ENCODE peak calls at places on chromosomes 11 and 22, in five cellular contexts. H is left ventricle myocardium inferior, I is mammary epithelial cell, J is neural crest cell, U is RWPE1. K is an unnamed sample.

GRCh38 chr22:29456211-29456671 is 17.9 kb downstream of the RFPL1 start:
- DNase-seq in U (no peak), I (no peak), H (no peak), J (no peak), K (no peak)

GRCh38 chr11:124961972-124962609 is 8.1 kb downstream of the CCDC15 start:
- DNase-seq in U (peak), I (peak), H (no peak), J (no peak), K (no peak)

GRCh38 chr11:35566161-35566560 is 40.7 kb upstream of the PAMR1 start:
- DNase-seq in U (no peak), J (no peak), H (no peak), I (no peak), K (no peak)

GRCh38 chr11:296206-296975 is 2.9 kb downstream of the IFITM5 start:
- DNase-seq in H (peak), I (no peak), U (no peak), J (no peak), K (no peak)

GRCh38 chr11:115659061-115659963 is 155.1 kb upstream of the CADM1 start:
- DNase-seq in U (no peak), H (peak), J (no peak), I (peak), K (no peak)

GRCh38 chr11:75246006-75246672 is 5.6 kb downstream of the TPBGL start:
- DNase-seq in I (no peak), J (no peak), H (no peak), U (no peak), K (no peak)

GRCh38 chr11:88357323-88358039 is 19.9 kb upstream of the CTSC start:
- DNase-seq in J (no peak), U (no peak), I (no peak), H (no peak), K (no peak)

GRCh38 chr22:46078241-46079092 is 71.9 kb upstream of the PPARA start:
- DNase-seq in J (no peak), I (peak), H (peak), U (peak), K (peak)

GRCh38 chr11:76706667-76707066 is 36.1 kb upstream of the LRRC32 start:
- DNase-seq in H (no peak), J (no peak), U (peak), I (peak), K (no peak)

GRCh38 chr11:122743949-122744876 is 88.7 kb downstream of the UBASH3B start:
- DNase-seq in H (no peak), U (no peak), J (no peak), I (no peak), K (no peak)

GRCh38 chr11:125088576-125089455 is 22.6 kb downstream of the TMEM218 start:
- DNase-seq in I (no peak), J (no peak), U (no peak), H (no peak), K (no peak)

GRCh38 chr11:116777056-116777455 is 4.3 kb upstream of the BUD13 start:
- DNase-seq in J (no peak), U (no peak), H (no peak), I (no peak), K (no peak)

GRCh38 chr22:46667245-46667623 is 47.0 kb downstream of the GRAMD4 start:
- DNase-seq in J (no peak), I (no peak), H (no peak), U (no peak), K (no peak)

GRCh38 chr11:100208207-100208606 is 478.9 kb upstream of the ARHGAP42 start:
- DNase-seq in I (peak), H (no peak), U (peak), J (no peak), K (no peak)

GRCh38 chr11:72723508-72723907 is 28.7 kb downstream of the ARAP1 start:
- DNase-seq in H (no peak), J (no peak), U (no peak), I (no peak), K (no peak)

GRCh38 chr22:31870890-31871289 is 73.4 kb upstream of the YWHAH start:
- DNase-seq in H (no peak), U (peak), J (no peak), I (peak), K (no peak)

GRCh38 chr22:27212617-27213177 is 555.3 kb downstream of the MIAT start:
- DNase-seq in H (peak), I (no peak), J (no peak), U (no peak), K (peak)

GRCh38 chr11:101346591-101346990 is 217.0 kb upstream of the PGR start:
- DNase-seq in J (no peak), U (no peak), H (no peak), I (peak), K (no peak)

GRCh38 chr11:96322775-96323642 is 20.0 kb downstream of the MAML2 start:
- DNase-seq in H (no peak), U (no peak), J (no peak), I (no peak), K (no peak)

GRCh38 chr11:84518601-84519183 is 1108.5 kb downstream of the DLG2 start:
- DNase-seq in U (no peak), J (no peak), H (no peak), I (no peak), K (no peak)

GRCh38 chr11:33682446-33682845 is 18.2 kb downstream of the C11orf91 start:
- DNase-seq in H (no peak), J (no peak), U (no peak), I (peak), K (no peak)

GRCh38 chr11:65618763-65619162 is 3.2 kb downstream of the PCNX3 start:
- DNase-seq in I (no peak), J (no peak), H (no peak), U (no peak), K (no peak)

GRCh38 chr11:9765320-9766101 is 101.6 kb downstream of the SWAP70 start:
- DNase-seq in J (no peak), I (no peak), H (peak), U (no peak), K (peak)

GRCh38 chr11:12053606-12054361 is 45.4 kb upstream of the DKK3 start:
- DNase-seq in J (no peak), I (no peak), H (no peak), U (no peak), K (no peak)

GRCh38 chr11:116598556-116598955 is 174.2 kb downstream of the BUD13 start:
- DNase-seq in H (no peak), I (no peak), J (no peak), U (no peak), K (no peak)

GRCh38 chr11:63985812-63986155 is 454 bp upstream of the OTUB1 start:
- DNase-seq in U (no peak), I (no peak), H (no peak), J (no peak), K (no peak)

GRCh38 chr11:13637125-13638119 is 31.0 kb upstream of the FAR1 start:
- DNase-seq in H (no peak), I (no peak), U (no peak), J (no peak), K (no peak)

GRCh38 chr22:27597703-27598444 is 203.7 kb downstream of the MN1 start:
- DNase-seq in I (peak), J (no peak), U (peak), H (no peak), K (no peak)

GRCh38 chr11:17077520-17078401 is at the start of gene RPS13:
- DNase-seq in H (peak), J (peak), I (peak), U (peak), K (peak)

GRCh38 chr22:49934891-49935557 is 16.6 kb downstream of the CRELD2 start:
- DNase-seq in H (peak), J (no peak), U (peak), I (no peak), K (peak)

GRCh38 chr11:2451336-2451735 is 6.5 kb downstream of the KCNQ1 start:
- DNase-seq in I (no peak), H (no peak), J (no peak), U (no peak), K (no peak)

GRCh38 chr22:20299736-20300136 is 20.1 kb downstream of the DGCR6L start:
- DNase-seq in H (peak), U (no peak), I (peak), J (no peak), K (peak)

GRCh38 chr11:72959998-72960731 is 146.0 kb downstream of the ATG16L2 start:
- DNase-seq in H (no peak), I (no peak), U (no peak), J (no peak), K (no peak)

GRCh38 chr22:49582171-49582570 is 245.5 kb downstream of the BRD1 start:
- DNase-seq in J (peak), I (no peak), H (no peak), U (no peak), K (no peak)

GRCh38 chr11:61905067-61905696 is 12.2 kb downstream of the RAB3IL1 start:
- DNase-seq in J (no peak), I (no peak), H (no peak), U (no peak), K (no peak)

GRCh38 chr11:61906522-61906909 is 10.8 kb downstream of the RAB3IL1 start:
- DNase-seq in I (no peak), J (no peak), H (no peak), U (no peak), K (no peak)

GRCh38 chr11:61905801-61906521 is 11.4 kb downstream of the RAB3IL1 start:
- DNase-seq in U (no peak), H (no peak), I (no peak), J (no peak), K (no peak)

GRCh38 chr11:61903845-61904244 is 12.5 kb upstream of the FADS3 start:
- DNase-seq in J (no peak), H (no peak), U (no peak), I (no peak), K (no peak)

DNA sequence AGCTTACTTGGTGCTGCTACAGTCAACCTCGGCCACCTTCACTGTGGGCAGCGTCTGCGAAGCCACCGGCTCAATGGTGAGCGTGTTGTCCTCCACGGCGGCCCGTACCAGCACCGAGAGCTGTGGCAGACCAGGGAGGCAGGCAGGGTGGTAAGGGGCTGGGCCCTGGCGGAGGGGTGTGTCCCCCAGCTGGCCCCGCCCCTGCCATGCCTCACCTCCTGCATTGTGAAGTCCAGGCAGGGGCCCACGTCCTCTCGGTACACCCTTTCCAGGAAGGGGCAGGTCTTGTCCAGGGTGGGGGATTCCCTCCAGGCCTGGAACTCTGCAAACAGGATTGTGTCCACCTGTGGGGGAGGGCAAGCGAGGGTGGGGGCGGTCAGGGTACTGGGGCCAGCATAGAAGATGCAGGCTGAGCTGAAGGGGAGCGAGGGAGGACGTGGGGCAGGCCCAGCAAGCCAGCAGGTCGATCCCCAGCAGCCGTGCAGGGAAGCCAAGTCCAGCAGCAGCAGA is 12.8 kb downstream of the RAB3IL1 start:
- DNase-seq in U (no peak), H (no peak), I (no peak), J (no peak), K (no peak)
- TF ChIP-seq CTCF in U (no peak), H (no peak), I (no peak), J (no peak), K (no peak)

DNA sequence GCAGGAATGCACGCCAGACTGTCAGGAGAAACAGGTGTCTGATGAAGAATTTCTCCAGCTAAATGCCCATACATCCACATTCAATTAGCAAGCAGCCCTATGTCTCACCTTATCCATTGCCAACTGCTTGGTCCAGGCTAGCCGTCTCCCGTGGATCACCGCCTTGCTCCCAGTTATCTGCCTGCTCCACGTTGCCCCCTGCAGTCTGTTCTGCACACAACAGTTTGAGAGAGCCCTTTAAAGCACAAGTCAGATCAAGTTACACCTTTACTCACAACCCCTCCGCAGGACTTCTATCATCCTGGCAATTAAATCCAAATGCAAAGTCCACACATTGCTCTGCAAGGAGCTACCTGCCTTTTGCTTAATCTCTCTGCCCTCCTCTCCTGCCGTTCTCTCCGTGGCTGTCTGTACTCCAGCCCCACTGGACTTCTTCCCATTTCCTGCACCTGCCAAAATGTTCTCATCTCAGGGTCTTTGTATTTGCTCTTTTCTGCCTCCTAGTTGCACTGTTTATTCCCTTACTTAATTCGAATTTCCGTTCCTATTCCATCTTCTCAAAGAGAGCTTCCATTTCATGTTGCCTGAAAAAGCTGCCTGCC is 185.3 kb upstream of the LARGE1 start:
- DNase-seq in U (no peak), J (peak), I (peak), H (peak), K (peak)
- TF ChIP-seq CTCF in U (no peak), J (peak), I (peak), H (peak), K (peak)

GRCh38 chr22:24323695-24324094 is 53.1 kb downstream of the SPECC1L start:
- DNase-seq in J (no peak), H (no peak), U (no peak), I (no peak), K (no peak)

GRCh38 chr22:24326266-24326665 is 55.6 kb downstream of the SPECC1L start:
- DNase-seq in H (no peak), U (no peak), J (no peak), I (no peak), K (no peak)

GRCh38 chr22:24324137-24324536 is 53.5 kb downstream of the SPECC1L start:
- DNase-seq in I (no peak), H (no peak), U (no peak), J (no peak), K (no peak)

GRCh38 chr22:24323233-24323632 is 52.6 kb downstream of the SPECC1L start:
- DNase-seq in J (no peak), I (no peak), H (no peak), U (no peak), K (no peak)

DNA sequence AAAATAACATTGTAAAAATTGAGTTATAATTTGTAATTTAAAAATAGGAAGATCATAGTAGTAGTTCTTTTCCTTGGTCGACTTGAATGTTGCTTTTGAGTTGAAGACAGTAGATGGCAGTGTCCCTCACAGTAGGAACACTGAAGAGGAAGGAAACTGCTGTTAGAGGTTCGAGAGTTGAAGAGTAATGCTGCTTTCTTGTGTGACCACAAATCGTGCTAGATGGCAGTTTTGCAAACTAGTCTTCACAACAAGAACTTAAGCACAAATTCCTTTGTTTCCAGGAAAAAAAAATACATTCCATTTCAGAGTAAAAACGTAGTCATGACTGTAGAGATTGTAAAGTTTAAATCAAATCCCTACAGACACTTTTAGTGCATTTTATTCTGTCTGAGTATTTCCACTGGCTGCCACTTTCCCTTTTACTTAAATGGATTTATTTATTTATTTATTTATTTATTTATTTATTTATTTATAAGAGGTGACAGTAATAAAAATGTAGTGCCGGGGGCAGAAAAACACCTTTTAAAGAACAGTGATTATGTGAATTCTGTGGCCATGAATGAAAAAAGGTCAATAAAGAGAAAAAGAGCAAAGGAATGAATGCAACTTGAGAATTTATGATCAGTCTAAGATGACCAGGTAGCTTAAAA is 54.6 kb downstream of the SPECC1L start:
- DNase-seq in J (no peak), U (peak), H (no peak), I (peak), K (no peak)
- TF ChIP-seq CTCF in J (peak), U (peak), H (peak), I (peak), K (peak)

GRCh38 chr11:91528965-91529364 is 695.7 kb upstream of the FAT3 start:
- DNase-seq in H (no peak), U (no peak), I (no peak), J (no peak), K (no peak)

GRCh38 chr11:91527380-91528030 is 697.1 kb upstream of the FAT3 start:
- DNase-seq in U (no peak), I (no peak), J (no peak), H (no peak), K (no peak)
- TF ChIP-seq CTCF in U (no peak), I (no peak), J (no peak), H (no peak), K (no peak)

DNA sequence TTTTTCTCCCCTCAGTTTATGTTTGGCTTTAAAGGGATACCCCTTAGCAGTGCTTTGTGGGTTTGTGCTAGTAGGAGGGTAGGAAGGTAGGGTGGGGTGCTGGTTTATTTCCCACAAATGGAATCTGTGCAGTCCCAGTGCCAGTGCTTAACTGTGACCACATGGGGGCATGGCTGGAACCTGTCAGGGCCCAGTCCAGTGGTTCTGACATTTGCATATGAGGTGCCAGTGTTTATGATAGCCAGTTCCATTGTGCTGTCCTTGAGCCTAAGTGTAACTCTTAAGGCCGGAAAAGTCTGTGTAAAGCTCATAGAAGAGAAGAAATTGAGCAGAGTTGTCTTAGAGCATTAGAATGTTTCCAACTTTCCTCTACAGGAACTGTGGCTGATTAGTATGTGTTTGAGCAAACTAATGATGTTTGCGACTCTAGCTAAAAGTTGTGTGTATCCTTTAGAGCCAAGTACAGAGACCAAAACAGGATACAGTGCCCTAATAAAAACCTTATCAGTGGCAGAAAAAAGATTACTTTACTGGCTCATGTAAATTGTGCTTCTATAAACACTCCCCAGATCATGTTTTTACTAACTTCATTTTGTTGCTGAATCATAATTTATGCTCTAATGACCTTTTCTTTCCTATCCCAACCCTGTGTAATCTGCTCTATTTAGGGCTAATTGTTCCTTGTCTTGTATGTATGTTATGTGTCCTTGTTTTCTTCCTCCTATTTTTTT is 38.1 kb downstream of the DIXDC1 start:
- DNase-seq in I (no peak), U (no peak), H (no peak), J (no peak), K (no peak)
- TF ChIP-seq CTCF in I (peak), U (no peak), H (peak), J (no peak), K (no peak)

GRCh38 chr11:59668950-59669610 is at the start of gene PATL1:
- DNase-seq in U (peak), H (peak), J (peak), I (peak), K (peak)
- TF ChIP-seq CTCF in U (no peak), H (no peak), J (no peak), I (no peak), K (peak)

GRCh38 chr22:39214006-39214382 is 30.8 kb downstream of the PDGFB start:
- DNase-seq in J (no peak), U (peak), I (peak), H (no peak), K (peak)
- TF ChIP-seq CTCF in J (no peak), U (no peak), I (no peak), H (no peak), K (no peak)

DNA sequence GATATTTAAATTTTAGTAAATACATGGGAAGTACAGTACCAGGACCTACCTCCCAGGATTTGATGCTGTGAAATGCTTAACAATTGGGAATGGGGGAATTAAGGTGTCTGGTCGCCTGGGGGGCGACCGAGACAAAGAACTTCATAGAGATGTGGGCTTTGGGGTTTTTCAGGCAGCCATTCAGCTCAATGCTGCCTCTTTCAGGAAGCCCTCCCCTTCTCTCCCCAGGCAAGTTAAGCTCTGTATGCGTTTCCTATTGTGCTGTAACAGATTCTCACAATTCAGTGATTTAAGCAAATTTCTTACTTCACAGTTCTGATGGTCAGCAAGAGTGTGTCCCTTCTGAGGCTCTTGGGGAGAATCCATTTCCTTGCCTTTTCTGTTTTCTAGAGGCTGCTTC is 53.8 kb downstream of the KIAA1671 start:
- DNase-seq in H (no peak), I (no peak), J (no peak), U (no peak), K (no peak)
- TF ChIP-seq CTCF in H (no peak), I (no peak), J (no peak), U (no peak), K (no peak)

K was measured in uterus.